ENCODE peak calls at places on chromosome 11, in ten cellular contexts. O is stimulated activated CD4-positive, alpha-beta T cell treated with anti-CD3 and anti-CD28 coated beads, Interleukin-4, amount 100 ng/mL, for 24 hours; L is foreskin keratinocyte; R is naive thymus-derived CD8-positive, alpha-beta T cell; C is GM18507; P is brain pericyte; Z is GM13977; S is HFF-Myc; Q is H1; E is WTC11. M is an unnamed sample.
A peak's percentile ranks its signal among the peaks of the same experiment; 100 is the strongest.

GRCh38 chr11:44622190-44622650 is 56.8 kb downstream of the CD82 start:
- DNase-seq in E (no peak), R (no peak), P (no peak), O (peak; percentile 3), Z (no peak), S (no peak), L (no peak), Q (peak; percentile 38), C (no peak), M (peak; percentile 15)

GRCh38 chr11:63802637-63803414 is 10.4 kb upstream of the SPINDOC start:
- DNase-seq in S (no peak), C (no peak), Z (no peak), P (no peak), Q (no peak), O (no peak), L (peak; percentile 92), R (no peak), E (no peak), M (no peak)

GRCh38 chr11:76124905-76125566 is 81.3 kb downstream of the WNT11 start:
- DNase-seq in Z (peak; percentile 44), C (no peak), R (no peak), O (no peak), Q (no peak), P (no peak), L (no peak), S (no peak), E (no peak), M (peak; percentile 31)

GRCh38 chr11:45664376-45665205 is 831 bp downstream of the CHST1 start:
- DNase-seq in P (no peak), L (no peak), R (no peak), E (peak; percentile 38), S (no peak), C (no peak), Z (no peak), O (no peak), Q (peak; percentile 62), M (no peak)

GRCh38 chr11:8354622-8355417 is 91.1 kb upstream of the LMO1 start:
- DNase-seq in L (no peak), R (no peak), C (no peak), S (no peak), P (no peak), Q (no peak), O (no peak), Z (peak; percentile 57), E (no peak), M (no peak)

GRCh38 chr11:126060651-126061220 is 1.9 kb downstream of the CDON start:
- DNase-seq in L (no peak), C (no peak), P (no peak), O (no peak), E (no peak), R (no peak), S (no peak), Z (no peak), Q (no peak), M (no peak)

GRCh38 chr11:86807356-86807755 is 7.0 kb downstream of the PRSS23 start:
- DNase-seq in P (no peak), S (no peak), Q (no peak), L (no peak), C (no peak), Z (no peak), O (no peak), E (no peak), R (no peak), M (no peak)

GRCh38 chr11:10993186-10993585 is 135.3 kb upstream of the ZBED5 start:
- DNase-seq in Q (no peak), S (no peak), O (no peak), E (no peak), P (no peak), C (no peak), R (no peak), Z (no peak), L (no peak), M (no peak)

GRCh38 chr11:12100429-12100828 is 10.0 kb upstream of the MICAL2 start:
- DNase-seq in O (no peak), R (no peak), Z (no peak), C (no peak), L (no peak), S (no peak), Q (no peak), E (no peak), P (no peak), M (no peak)

GRCh38 chr11:42972741-42973140 is 339.1 kb upstream of the API5 start:
- DNase-seq in Z (no peak), C (no peak), E (no peak), S (no peak), P (no peak), O (no peak), L (no peak), Q (no peak), R (no peak), M (no peak)

GRCh38 chr11:105937738-105938137 is 84.3 kb downstream of the MSANTD4 start:
- DNase-seq in Q (no peak), Z (no peak), R (no peak), P (no peak), O (no peak), C (no peak), E (no peak), S (peak; percentile 42), L (no peak), M (no peak)

GRCh38 chr11:76596652-76597051 is 73.9 kb downstream of the LRRC32 start:
- DNase-seq in P (no peak), R (no peak), Z (no peak), L (no peak), S (no peak), E (no peak), O (no peak), C (no peak), Q (no peak), M (peak; percentile 10)

GRCh38 chr11:68843052-68843561 is 1.4 kb upstream of the CPT1A start:
- DNase-seq in C (no peak), S (no peak), Q (no peak), O (peak; percentile 57), L (no peak), E (no peak), R (peak; percentile 33), P (no peak), Z (peak; percentile 70), M (peak; percentile 57)

GRCh38 chr11:44876923-44877322 is 73.8 kb downstream of the TP53I11 start:
- DNase-seq in Z (no peak), C (no peak), S (no peak), O (no peak), R (no peak), P (no peak), Q (no peak), L (no peak), E (no peak), M (no peak)

GRCh38 chr11:78313181-78313788 is 104.3 kb downstream of the GAB2 start:
- DNase-seq in E (no peak), Q (no peak), P (no peak), S (peak; percentile 31), L (peak; percentile 64), Z (no peak), R (no peak), O (no peak), C (no peak), M (no peak)

GRCh38 chr11:31812392-31813241 is 1.5 kb upstream of the PAX6 start:
- DNase-seq in S (no peak), O (no peak), E (peak; percentile 37), Q (peak; percentile 69), P (no peak), R (no peak), C (no peak), Z (peak; percentile 58), L (no peak), M (peak; percentile 50)

GRCh38 chr11:44755553-44756505 is 29.1 kb downstream of the TSPAN18 start:
- DNase-seq in L (no peak), Z (no peak), R (no peak), O (no peak), P (no peak), S (no peak), E (no peak), C (no peak), Q (no peak), M (no peak)

GRCh38 chr11:117424781-117425180 is 97.1 kb downstream of the CEP164 start:
- DNase-seq in P (no peak), C (no peak), E (no peak), S (no peak), Z (no peak), L (no peak), R (no peak), Q (no peak), O (no peak), M (no peak)

M was measured in GM10248.